ENCODE peak calls at places on chromosomes 12 and 14, in seven cellular contexts. J, L, V, A, W, Q and P are unnamed samples.

GRCh38 chr12:90305379-90305778 is 596.7 kb upstream of the ATP2B1 start:
- DNase-seq in J (no peak), L (no peak), V (no peak), A (no peak), W (no peak), Q (no peak), P (no peak)

GRCh38 chr14:29926228-29926627 is 1.4 kb downstream of the PRKD1 start:
- DNase-seq in J (no peak), L (no peak), V (no peak), A (no peak), W (no peak), Q (no peak), P (no peak)

GRCh38 chr14:101215266-101215665 is 311.7 kb upstream of the RTL1 start:
- DNase-seq in J (no peak), L (no peak), V (no peak), A (no peak), W (no peak), Q (no peak), P (no peak)

GRCh38 chr14:96205059-96205993 is 687 bp downstream of the BDKRB2 start:
- DNase-seq in J (no peak), L (no peak), V (no peak), A (peak; percentile 64), W (no peak), Q (no peak), P (no peak)

GRCh38 chr14:77041837-77042557 is 13.5 kb upstream of the IRF2BPL start:
- DNase-seq in J (no peak), L (peak; percentile 41), V (no peak), A (no peak), W (peak; percentile 81), Q (peak; percentile 98), P (no peak)

GRCh38 chr14:31766315-31766892 is 205.2 kb downstream of the NUBPL start:
- DNase-seq in J (no peak), L (no peak), V (no peak), A (no peak), W (no peak), Q (no peak), P (no peak)

GRCh38 chr12:112891093-112892024 is 15.4 kb upstream of the OAS1 start:
- DNase-seq in J (no peak), L (no peak), V (no peak), A (no peak), W (no peak), Q (no peak), P (no peak)

GRCh38 chr12:95173392-95174251 is 43.6 kb downstream of the FGD6 start:
- DNase-seq in J (no peak), L (no peak), V (no peak), A (peak; percentile 59), W (peak; percentile 58), Q (peak; percentile 73), P (no peak)

GRCh38 chr14:104603623-104604401 is 760 bp downstream of the TMEM179 start:
- DNase-seq in J (peak; percentile 45), L (no peak), V (no peak), A (no peak), W (no peak), Q (no peak), P (no peak)

GRCh38 chr12:27814851-27815591 is 35.0 kb upstream of the MANSC4 start:
- DNase-seq in J (no peak), L (no peak), V (no peak), A (no peak), W (no peak), Q (peak; percentile 42), P (no peak)

GRCh38 chr14:35134329-35135123 is 12.2 kb downstream of the PRORP start:
- DNase-seq in J (no peak), L (no peak), V (no peak), A (no peak), W (no peak), Q (no peak), P (no peak)